ENCODE peak calls at places on chromosomes 5 and 9, in five cellular contexts. W is transverse colon, J is GM23338, D is sigmoid colon, I is breast epithelium. K is an unnamed sample.

GRCh38 chr9:20642045-20642444 is 19.7 kb upstream of the MLLT3 start:
- DNase-seq in W (no peak), J (no peak), D (no peak), I (no peak), K (no peak)

GRCh38 chr5:176418251-176418650 is 1.9 kb upstream of the CLTB start:
- DNase-seq in W (peak), J (no peak), D (no peak), I (no peak), K (no peak)

GRCh38 chr5:40240111-40240510 is 439.6 kb upstream of the PTGER4 start:
- DNase-seq in W (no peak), J (no peak), D (no peak), I (no peak), K (no peak)

GRCh38 chr5:110159202-110159601 is 469.5 kb downstream of the MAN2A1 start:
- DNase-seq in W (no peak), J (no peak), D (no peak), I (no peak), K (no peak)

GRCh38 chr9:78278177-78278777 is 18.6 kb upstream of the PSAT1 start:
- DNase-seq in W (no peak), J (no peak), D (no peak), I (no peak), K (no peak)

GRCh38 chr9:18124760-18125159 is 349.2 kb upstream of the ADAMTSL1 start:
- DNase-seq in W (no peak), J (no peak), D (no peak), I (no peak), K (no peak)

GRCh38 chr9:138007566-138008080 is 130.0 kb downstream of the CACNA1B start:
- DNase-seq in W (no peak), J (no peak), D (peak), I (peak), K (no peak)

GRCh38 chr5:635321-636055 is 23.3 kb downstream of the CEP72 start:
- DNase-seq in W (no peak), J (no peak), D (no peak), I (no peak), K (no peak)

GRCh38 chr9:121122450-121123032 is 47.8 kb downstream of the CNTRL start:
- DNase-seq in W (no peak), J (no peak), D (no peak), I (no peak), K (no peak)

GRCh38 chr5:123696948-123697347 is 185.0 kb downstream of the CSNK1G3 start:
- DNase-seq in W (peak), J (no peak), D (peak), I (no peak), K (no peak)

GRCh38 chr9:114799441-114799840 is 6.4 kb downstream of the TNFSF15 start:
- DNase-seq in W (no peak), J (peak), D (no peak), I (no peak), K (no peak)

GRCh38 chr9:95349109-95350038 is 31.9 kb upstream of the FANCC start:
- DNase-seq in W (no peak), J (peak), D (no peak), I (no peak), K (no peak)

GRCh38 chr9:109974143-109974917 is 194.3 kb downstream of the PALM2AKAP2 start:
- DNase-seq in W (peak), J (no peak), D (no peak), I (no peak), K (no peak)

GRCh38 chr5:35963381-35963843 is 25.0 kb upstream of the CAPSL start:
- DNase-seq in W (peak), J (peak), D (no peak), I (no peak), K (no peak)

GRCh38 chr5:150510460-150511263 is 2.7 kb downstream of the NDST1 start:
- DNase-seq in W (peak), J (peak), D (no peak), I (no peak), K (peak)

GRCh38 chr5:150512368-150512747 is 4.4 kb downstream of the NDST1 start:
- DNase-seq in W (peak), J (no peak), D (no peak), I (no peak), K (peak)

GRCh38 chr5:150513375-150514309 is 5.7 kb downstream of the NDST1 start:
- DNase-seq in W (no peak), J (peak), D (no peak), I (no peak), K (no peak)

GRCh38 chr5:150509992-150510391 is 2.1 kb downstream of the NDST1 start:
- DNase-seq in W (no peak), J (no peak), D (no peak), I (no peak), K (no peak)

GRCh38 chr5:150511641-150512367 is 3.9 kb downstream of the NDST1 start:
- DNase-seq in W (peak), J (peak), D (no peak), I (no peak), K (peak)
- TF ChIP-seq POLR2AphosphoS5 in W (no peak), J (no peak), D (no peak), I (no peak), K (no peak)

GRCh38 chr9:130370226-130370625 is 74.5 kb upstream of the ASS1 start:
- DNase-seq in W (no peak), J (no peak), D (no peak), I (no peak), K (no peak)

GRCh38 chr9:130366888-130367550 is 77.7 kb upstream of the ASS1 start:
- DNase-seq in W (no peak), J (no peak), D (no peak), I (no peak), K (no peak)

GRCh38 chr9:130371196-130371966 is 73.4 kb upstream of the ASS1 start:
- DNase-seq in W (no peak), J (no peak), D (no peak), I (no peak), K (no peak)

GRCh38 chr9:130366072-130366471 is 78.7 kb upstream of the ASS1 start:
- DNase-seq in W (no peak), J (no peak), D (no peak), I (no peak), K (no peak)

DNA sequence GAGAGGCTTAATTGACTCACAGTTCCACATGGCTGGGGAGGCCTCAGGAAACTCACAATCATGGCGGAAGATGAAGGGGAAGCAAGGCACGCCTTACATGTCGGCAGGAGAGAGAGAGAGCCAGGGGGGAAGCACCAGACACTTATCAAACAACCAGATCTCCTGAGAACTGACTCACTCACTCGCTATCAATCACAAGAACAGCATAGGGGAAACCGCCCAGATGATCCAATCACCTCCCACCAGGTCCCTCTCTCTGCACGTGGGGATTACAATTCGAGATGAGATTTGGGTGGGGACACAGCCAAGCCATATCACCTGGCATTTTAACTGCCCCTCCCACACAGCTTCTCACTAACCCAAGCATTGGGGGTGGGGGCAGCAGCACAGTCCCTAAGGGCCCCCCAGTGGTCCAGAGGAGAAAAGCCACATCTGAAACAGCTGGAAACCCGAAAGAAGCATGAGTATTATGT is 76.1 kb upstream of the ASS1 start:
- DNase-seq in W (no peak), J (no peak), D (no peak), I (no peak), K (no peak)
- TF ChIP-seq CTCF in W (no peak), J (peak), D (no peak), I (no peak), K (no peak)

GRCh38 chr5:132421442-132421841 is 51.9 kb downstream of the SLC22A5 start:
- DNase-seq in W (no peak), J (no peak), D (no peak), I (no peak), K (no peak)

GRCh38 chr5:132418876-132419275 is 49.4 kb downstream of the SLC22A5 start:
- DNase-seq in W (no peak), J (no peak), D (peak), I (no peak), K (no peak)

GRCh38 chr5:132419517-132420468 is 50.3 kb downstream of the SLC22A5 start:
- DNase-seq in W (peak), J (peak), D (peak), I (peak), K (peak)

GRCh38 chr5:132422720-132423442 is 53.4 kb downstream of the SLC22A5 start:
- DNase-seq in W (peak), J (no peak), D (no peak), I (no peak), K (no peak)

DNA sequence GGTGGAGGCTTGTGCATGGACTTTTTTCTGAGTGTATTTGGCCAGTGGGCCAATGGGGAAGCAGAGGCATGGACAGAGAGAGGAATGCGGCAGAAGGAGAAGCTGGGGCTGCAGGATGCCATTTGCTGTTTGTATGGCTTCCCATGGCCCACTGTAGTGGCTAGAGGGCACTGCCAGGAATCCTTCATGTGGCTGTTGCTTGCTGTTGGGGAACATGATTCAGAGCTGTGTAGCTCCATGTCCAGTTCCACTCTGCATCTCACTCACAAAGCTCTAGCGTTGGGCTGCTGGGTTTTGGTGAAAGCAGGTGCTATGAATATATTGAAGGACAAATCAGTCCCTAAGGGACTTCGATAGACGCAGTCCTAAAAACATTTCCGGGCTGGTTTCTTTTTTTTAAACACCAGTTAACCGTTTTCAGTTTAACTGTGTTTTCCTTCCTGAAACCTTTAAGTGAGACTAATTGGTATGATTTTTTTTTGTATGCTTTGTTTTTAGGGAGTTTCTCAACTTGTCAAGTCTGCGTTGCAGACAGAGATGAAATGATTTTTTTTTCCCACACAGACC is 51.3 kb downstream of the SLC22A5 start:
- DNase-seq in W (no peak), J (no peak), D (no peak), I (no peak), K (no peak)
- TF ChIP-seq POLR2AphosphoS5 in W (no peak), J (no peak), D (no peak), I (no peak), K (peak)

GRCh38 chr5:157864067-157864466 is 5.1 kb upstream of the CLINT1 start:
- DNase-seq in W (no peak), J (peak), D (no peak), I (no peak), K (no peak)
- TF ChIP-seq CTCF in W (no peak), J (no peak), D (no peak), I (no peak), K (no peak)

DNA sequence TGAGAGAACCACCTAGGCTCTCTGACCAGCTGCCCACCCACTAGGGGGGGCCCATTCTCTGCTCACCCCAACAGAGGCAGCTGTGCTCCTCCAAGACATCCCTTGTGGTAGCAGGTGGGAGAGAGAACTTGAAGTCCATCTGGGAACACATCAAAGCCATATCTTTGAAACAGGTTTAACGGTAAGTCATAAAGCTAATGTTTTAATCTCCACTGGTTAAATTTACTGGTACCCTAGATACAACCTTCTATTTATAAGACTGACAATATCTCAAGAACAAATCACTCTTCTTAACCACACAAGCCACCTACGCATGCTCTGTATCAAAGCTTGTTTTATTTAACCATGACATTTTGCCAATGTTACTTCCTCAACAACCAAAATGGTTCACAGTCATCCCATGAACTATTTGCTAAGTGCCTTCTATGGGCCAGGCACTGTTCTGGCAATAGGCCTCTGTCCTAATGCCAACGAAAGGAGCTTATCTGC is 20.4 kb downstream of the AUH start:
- DNase-seq in W (no peak), J (no peak), D (no peak), I (no peak), K (no peak)
- TF ChIP-seq POLR2AphosphoS5 in W (no peak), J (no peak), D (no peak), I (no peak), K (no peak)